ENCODE peak calls at places on chromosomes 16 and 17, in four cellular contexts. One of them, this sample, is unnamed.

GRCh38 chr17:9291912-9292562 is 270.7 kb downstream of the NTN1 start:
- DNase-seq in transverse colon: peak
- DNase-seq in activated T-cell treated with anti-CD3 and anti-CD28 coated beads, Interleukin-2, amount 50 U/mL, for 72 hours: peak
- DNase-seq in amniotic stem cell: no peak
- DNase-seq in this sample: peak

GRCh38 chr17:39626671-39627169 is at the start of gene PPP1R1B:
- DNase-seq in amniotic stem cell: no peak
- DNase-seq in activated T-cell treated with anti-CD3 and anti-CD28 coated beads, Interleukin-2, amount 50 U/mL, for 72 hours: no peak
- DNase-seq in transverse colon: peak
- DNase-seq in this sample: peak

GRCh38 chr17:57676543-57676942 is 68.6 kb downstream of the CCDC182 start:
- DNase-seq in transverse colon: no peak
- DNase-seq in amniotic stem cell: no peak
- DNase-seq in activated T-cell treated with anti-CD3 and anti-CD28 coated beads, Interleukin-2, amount 50 U/mL, for 72 hours: no peak
- DNase-seq in this sample: no peak

GRCh38 chr17:9241371-9241712 is 220.0 kb downstream of the NTN1 start:
- DNase-seq in amniotic stem cell: no peak
- DNase-seq in activated T-cell treated with anti-CD3 and anti-CD28 coated beads, Interleukin-2, amount 50 U/mL, for 72 hours: no peak
- DNase-seq in transverse colon: peak
- DNase-seq in this sample: peak

GRCh38 chr16:48596326-48596725 is 13.7 kb downstream of the N4BP1 start:
- DNase-seq in amniotic stem cell: no peak
- DNase-seq in transverse colon: no peak
- DNase-seq in activated T-cell treated with anti-CD3 and anti-CD28 coated beads, Interleukin-2, amount 50 U/mL, for 72 hours: peak
- DNase-seq in this sample: no peak

GRCh38 chr17:67132366-67132765 is 88.0 kb downstream of the CACNG1 start:
- DNase-seq in activated T-cell treated with anti-CD3 and anti-CD28 coated beads, Interleukin-2, amount 50 U/mL, for 72 hours: no peak
- DNase-seq in transverse colon: no peak
- DNase-seq in amniotic stem cell: no peak
- DNase-seq in this sample: no peak

GRCh38 chr17:82064433-82065192 is 991 bp downstream of the DUS1L start:
- DNase-seq in amniotic stem cell: no peak
- DNase-seq in transverse colon: peak
- DNase-seq in activated T-cell treated with anti-CD3 and anti-CD28 coated beads, Interleukin-2, amount 50 U/mL, for 72 hours: no peak
- DNase-seq in this sample: peak

GRCh38 chr17:70329751-70330150 is 160.4 kb downstream of the KCNJ2 start:
- DNase-seq in transverse colon: no peak
- DNase-seq in activated T-cell treated with anti-CD3 and anti-CD28 coated beads, Interleukin-2, amount 50 U/mL, for 72 hours: no peak
- DNase-seq in amniotic stem cell: no peak
- DNase-seq in this sample: no peak

GRCh38 chr16:1890701-1891035 is 18.7 kb upstream of the MEIOB start:
- DNase-seq in amniotic stem cell: no peak
- DNase-seq in activated T-cell treated with anti-CD3 and anti-CD28 coated beads, Interleukin-2, amount 50 U/mL, for 72 hours: no peak
- DNase-seq in transverse colon: no peak
- DNase-seq in this sample: no peak

GRCh38 chr16:80341242-80341641 is 199.6 kb upstream of the DYNLRB2 start:
- DNase-seq in amniotic stem cell: no peak
- DNase-seq in transverse colon: no peak
- DNase-seq in activated T-cell treated with anti-CD3 and anti-CD28 coated beads, Interleukin-2, amount 50 U/mL, for 72 hours: no peak
- DNase-seq in this sample: no peak

GRCh38 chr16:70688266-70688742 is 2.5 kb upstream of the MTSS2 start:
- DNase-seq in activated T-cell treated with anti-CD3 and anti-CD28 coated beads, Interleukin-2, amount 50 U/mL, for 72 hours: no peak
- DNase-seq in amniotic stem cell: no peak
- DNase-seq in transverse colon: peak
- DNase-seq in this sample: peak

GRCh38 chr17:38352245-38353083 is 820 bp downstream of the SOCS7 start:
- DNase-seq in transverse colon: peak
- DNase-seq in amniotic stem cell: no peak
- DNase-seq in activated T-cell treated with anti-CD3 and anti-CD28 coated beads, Interleukin-2, amount 50 U/mL, for 72 hours: peak
- DNase-seq in this sample: peak

GRCh38 chr17:8503807-8504206 is 68.1 kb downstream of the NDEL1 start:
- DNase-seq in activated T-cell treated with anti-CD3 and anti-CD28 coated beads, Interleukin-2, amount 50 U/mL, for 72 hours: no peak
- DNase-seq in transverse colon: no peak
- DNase-seq in amniotic stem cell: no peak
- DNase-seq in this sample: no peak

GRCh38 chr17:48611681-48612455 is 1.1 kb upstream of the HOXB7 start:
- DNase-seq in transverse colon: peak
- DNase-seq in activated T-cell treated with anti-CD3 and anti-CD28 coated beads, Interleukin-2, amount 50 U/mL, for 72 hours: peak
- DNase-seq in amniotic stem cell: no peak
- DNase-seq in this sample: no peak

GRCh38 chr17:10059684-10060211 is 138.7 kb downstream of the GAS7 start:
- DNase-seq in amniotic stem cell: no peak
- DNase-seq in activated T-cell treated with anti-CD3 and anti-CD28 coated beads, Interleukin-2, amount 50 U/mL, for 72 hours: peak
- DNase-seq in transverse colon: peak
- DNase-seq in this sample: no peak

GRCh38 chr16:48959747-48960146 is 321.9 kb downstream of the CBLN1 start:
- DNase-seq in activated T-cell treated with anti-CD3 and anti-CD28 coated beads, Interleukin-2, amount 50 U/mL, for 72 hours: no peak
- DNase-seq in amniotic stem cell: no peak
- DNase-seq in transverse colon: no peak
- DNase-seq in this sample: no peak

GRCh38 chr16:53546988-53547391 is 44.0 kb upstream of the AKTIP start:
- DNase-seq in transverse colon: no peak
- DNase-seq in amniotic stem cell: no peak
- DNase-seq in activated T-cell treated with anti-CD3 and anti-CD28 coated beads, Interleukin-2, amount 50 U/mL, for 72 hours: no peak
- DNase-seq in this sample: no peak

GRCh38 chr16:79757163-79757562 is 156.6 kb upstream of the MAF start:
- DNase-seq in amniotic stem cell: no peak
- DNase-seq in activated T-cell treated with anti-CD3 and anti-CD28 coated beads, Interleukin-2, amount 50 U/mL, for 72 hours: no peak
- DNase-seq in transverse colon: no peak
- DNase-seq in this sample: no peak

GRCh38 chr17:74545456-74546230 is at the start of gene CD300C:
- DNase-seq in amniotic stem cell: no peak
- DNase-seq in transverse colon: no peak
- DNase-seq in activated T-cell treated with anti-CD3 and anti-CD28 coated beads, Interleukin-2, amount 50 U/mL, for 72 hours: no peak
- DNase-seq in this sample: peak

GRCh38 chr17:74831442-74832146 is 28.1 kb downstream of the GRIN2C start:
- DNase-seq in amniotic stem cell: no peak
- DNase-seq in transverse colon: no peak
- DNase-seq in activated T-cell treated with anti-CD3 and anti-CD28 coated beads, Interleukin-2, amount 50 U/mL, for 72 hours: no peak
- DNase-seq in this sample: no peak

GRCh38 chr16:87317766-87318121 is 552 bp upstream of the C16orf95 start:
- DNase-seq in activated T-cell treated with anti-CD3 and anti-CD28 coated beads, Interleukin-2, amount 50 U/mL, for 72 hours: peak
- DNase-seq in amniotic stem cell: peak
- DNase-seq in transverse colon: peak
- DNase-seq in this sample: peak

GRCh38 chr16:57145964-57146647 is 39.7 kb downstream of the PSME3IP1 start:
- DNase-seq in transverse colon: no peak
- DNase-seq in amniotic stem cell: no peak
- DNase-seq in activated T-cell treated with anti-CD3 and anti-CD28 coated beads, Interleukin-2, amount 50 U/mL, for 72 hours: no peak
- DNase-seq in this sample: no peak

GRCh38 chr17:78128616-78129384 is at the start of gene TMC6:
- DNase-seq in amniotic stem cell: no peak
- DNase-seq in transverse colon: peak
- DNase-seq in activated T-cell treated with anti-CD3 and anti-CD28 coated beads, Interleukin-2, amount 50 U/mL, for 72 hours: peak
- DNase-seq in this sample: peak